ENCODE peak calls at places on chromosomes 4 and X, in five cellular contexts. One of them, this sample, is unnamed.

GRCh38 chrX:21509912-21510311 is 135.7 kb downstream of the CNKSR2 start:
- DNase-seq in H1: no peak
- DNase-seq in H9: no peak
- DNase-seq in mesenchymal stem cell: no peak
- DNase-seq in neuronal stem cell: no peak
- DNase-seq in this sample: no peak

GRCh38 chrX:67353651-67354370 is 190.0 kb upstream of the AR start:
- DNase-seq in H1: no peak
- DNase-seq in H9: no peak
- DNase-seq in mesenchymal stem cell: no peak
- DNase-seq in neuronal stem cell: no peak
- DNase-seq in this sample: peak; percentile 38

GRCh38 chr4:87525636-87526035 is 3.5 kb downstream of the SPARCL1 start:
- DNase-seq in H1: no peak
- DNase-seq in H9: no peak
- DNase-seq in mesenchymal stem cell: peak; percentile 30
- DNase-seq in neuronal stem cell: no peak
- DNase-seq in this sample: no peak

GRCh38 chrX:124211312-124211942 is 121.0 kb upstream of the TEX13D start:
- DNase-seq in H1: no peak
- DNase-seq in H9: no peak
- DNase-seq in mesenchymal stem cell: peak; percentile 22
- DNase-seq in neuronal stem cell: no peak
- DNase-seq in this sample: no peak

GRCh38 chr4:24394041-24394440 is 190.3 kb downstream of the DHX15 start:
- DNase-seq in H1: no peak
- DNase-seq in H9: no peak
- DNase-seq in mesenchymal stem cell: peak; percentile 36
- DNase-seq in neuronal stem cell: no peak
- DNase-seq in this sample: peak; percentile 23

GRCh38 chr4:2009651-2010233 is 968 bp upstream of the NELFA start:
- DNase-seq in H1: peak; percentile 66
- DNase-seq in H9: peak; percentile 67
- DNase-seq in mesenchymal stem cell: peak; percentile 85
- DNase-seq in neuronal stem cell: no peak
- DNase-seq in this sample: peak; percentile 34

GRCh38 chr4:174156239-174156826 is 127.1 kb downstream of the FBXO8 start:
- DNase-seq in H1: no peak
- DNase-seq in H9: no peak
- DNase-seq in mesenchymal stem cell: peak; percentile 77
- DNase-seq in neuronal stem cell: peak; percentile 23
- DNase-seq in this sample: peak; percentile 74

GRCh38 chr4:78776729-78777555 is 792 bp downstream of the BMP2K start:
- DNase-seq in H1: peak; percentile 70
- DNase-seq in H9: peak; percentile 45
- DNase-seq in mesenchymal stem cell: peak; percentile 71
- DNase-seq in neuronal stem cell: peak; percentile 45
- DNase-seq in this sample: peak; percentile 79

GRCh38 chr4:153546273-153546672 is 80.1 kb downstream of the TMEM131L start:
- DNase-seq in H1: no peak
- DNase-seq in H9: no peak
- DNase-seq in mesenchymal stem cell: no peak
- DNase-seq in neuronal stem cell: no peak
- DNase-seq in this sample: no peak

GRCh38 chr4:20095805-20096541 is 155.7 kb upstream of the SLIT2 start:
- DNase-seq in H1: no peak
- DNase-seq in H9: no peak
- DNase-seq in mesenchymal stem cell: no peak
- DNase-seq in neuronal stem cell: no peak
- DNase-seq in this sample: no peak

GRCh38 chrX:79601336-79602131 is 234.4 kb upstream of the ITM2A start:
- DNase-seq in H1: no peak
- DNase-seq in H9: no peak
- DNase-seq in mesenchymal stem cell: no peak
- DNase-seq in neuronal stem cell: no peak
- DNase-seq in this sample: no peak

GRCh38 chr4:69951602-69952001 is 13.9 kb downstream of the CSN2 start:
- DNase-seq in H1: no peak
- DNase-seq in H9: no peak
- DNase-seq in mesenchymal stem cell: no peak
- DNase-seq in neuronal stem cell: no peak
- DNase-seq in this sample: no peak

GRCh38 chrX:154353172-154353843 is 21.1 kb downstream of the FLNA start:
- DNase-seq in H1: no peak
- DNase-seq in H9: no peak
- DNase-seq in mesenchymal stem cell: no peak
- DNase-seq in neuronal stem cell: no peak
- DNase-seq in this sample: no peak

GRCh38 chr4:52983563-52984303 is 121.6 kb downstream of the RASL11B start:
- DNase-seq in H1: no peak
- DNase-seq in H9: no peak
- DNase-seq in mesenchymal stem cell: peak; percentile 71
- DNase-seq in neuronal stem cell: peak; percentile 57
- DNase-seq in this sample: peak; percentile 48

GRCh38 chrX:24658421-24658820 is 11.3 kb upstream of the PCYT1B start:
- DNase-seq in H1: no peak
- DNase-seq in H9: no peak
- DNase-seq in mesenchymal stem cell: no peak
- DNase-seq in neuronal stem cell: no peak
- DNase-seq in this sample: peak; percentile 34

GRCh38 chr4:40515398-40516293 is 114.0 kb downstream of the RBM47 start:
- DNase-seq in H1: no peak
- DNase-seq in H9: peak; percentile 40
- DNase-seq in mesenchymal stem cell: peak; percentile 16
- DNase-seq in neuronal stem cell: no peak
- DNase-seq in this sample: peak; percentile 52

GRCh38 chr4:89031272-89031671 is 25.7 kb downstream of the FAM13A start:
- DNase-seq in H1: no peak
- DNase-seq in H9: no peak
- DNase-seq in mesenchymal stem cell: no peak
- DNase-seq in neuronal stem cell: no peak
- DNase-seq in this sample: no peak
- H3K4me2 ChIP-seq in H1: no peak overlapping the region
- H3K4me2 ChIP-seq in H9: no peak overlapping the region
- H3K4me2 ChIP-seq in mesenchymal stem cell: no peak overlapping the region
- H3K4me2 ChIP-seq in neuronal stem cell: no peak overlapping the region
- H3K4me2 ChIP-seq in this sample: no peak overlapping the region

GRCh38 chr4:7466215-7466614 is 31.5 kb upstream of the PSAPL1 start:
- DNase-seq in H1: no peak
- DNase-seq in H9: no peak
- DNase-seq in mesenchymal stem cell: no peak
- DNase-seq in neuronal stem cell: no peak
- DNase-seq in this sample: no peak
- H2BK12ac ChIP-seq in H1: no peak overlapping the region
- H2BK12ac ChIP-seq in H9: no peak overlapping the region
- H2BK12ac ChIP-seq in mesenchymal stem cell: no peak overlapping the region
- H2BK12ac ChIP-seq in neuronal stem cell: no peak overlapping the region
- H2BK12ac ChIP-seq in this sample: no peak overlapping the region

GRCh38 chr4:186746581-186746980 is 22.9 kb upstream of the FAT1 start:
- DNase-seq in H1: no peak
- DNase-seq in H9: no peak
- DNase-seq in mesenchymal stem cell: peak; percentile 61
- DNase-seq in neuronal stem cell: no peak
- DNase-seq in this sample: peak; percentile 93

GRCh38 chr4:186739802-186740434 is 16.3 kb upstream of the FAT1 start:
- DNase-seq in H1: no peak
- DNase-seq in H9: no peak
- DNase-seq in mesenchymal stem cell: no peak
- DNase-seq in neuronal stem cell: no peak
- DNase-seq in this sample: no peak

GRCh38 chr4:186739317-186739716 is 15.7 kb upstream of the FAT1 start:
- DNase-seq in H1: no peak
- DNase-seq in H9: no peak
- DNase-seq in mesenchymal stem cell: no peak
- DNase-seq in neuronal stem cell: no peak
- DNase-seq in this sample: no peak

GRCh38 chr4:186740822-186741221 is 17.2 kb upstream of the FAT1 start:
- DNase-seq in H1: no peak
- DNase-seq in H9: no peak
- DNase-seq in mesenchymal stem cell: no peak
- DNase-seq in neuronal stem cell: no peak
- DNase-seq in this sample: no peak

DNA sequence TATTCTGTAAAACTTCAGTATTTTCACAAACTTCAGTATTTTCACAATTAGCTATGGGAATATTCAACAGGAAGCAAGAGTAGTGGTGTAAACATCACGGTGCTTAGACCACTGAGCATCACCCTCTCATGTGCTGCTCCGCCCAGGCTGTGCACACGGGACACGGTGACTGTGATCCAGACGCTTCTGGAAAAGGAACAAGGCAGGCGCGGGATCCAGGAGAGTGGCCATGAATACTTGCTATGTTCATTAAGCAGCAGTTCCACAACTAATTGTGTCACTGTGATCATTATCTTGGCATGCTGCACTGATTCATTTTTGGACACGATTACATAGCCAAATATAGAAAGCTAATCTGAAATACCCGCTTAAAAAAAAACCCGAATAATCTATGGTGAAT is 19.6 kb upstream of the FAT1 start:
- DNase-seq in H1: no peak
- DNase-seq in H9: no peak
- DNase-seq in mesenchymal stem cell: no peak
- DNase-seq in neuronal stem cell: no peak
- DNase-seq in this sample: peak; percentile 63
- H2AK5ac ChIP-seq in H1: no peak overlapping the region
- H2AK5ac ChIP-seq in H9: no peak overlapping the region
- H2AK5ac ChIP-seq in mesenchymal stem cell: no peak overlapping the region
- H2AK5ac ChIP-seq in neuronal stem cell: no peak overlapping the region
- H2AK5ac ChIP-seq in this sample: no peak overlapping the region

GRCh38 chrX:18995216-18995615 is 11.3 kb upstream of the PHKA2 start:
- DNase-seq in H1: no peak
- DNase-seq in H9: no peak
- DNase-seq in mesenchymal stem cell: peak; percentile 50
- DNase-seq in neuronal stem cell: no peak
- DNase-seq in this sample: peak; percentile 86

GRCh38 chrX:18992829-18993228 is 8.9 kb upstream of the PHKA2 start:
- DNase-seq in H1: no peak
- DNase-seq in H9: no peak
- DNase-seq in mesenchymal stem cell: no peak
- DNase-seq in neuronal stem cell: no peak
- DNase-seq in this sample: no peak

GRCh38 chrX:18997916-18998315 is 14.0 kb upstream of the PHKA2 start:
- DNase-seq in H1: no peak
- DNase-seq in H9: peak; percentile 48
- DNase-seq in mesenchymal stem cell: peak; percentile 13
- DNase-seq in neuronal stem cell: no peak
- DNase-seq in this sample: no peak

GRCh38 chrX:18996536-18996935 is 12.6 kb upstream of the PHKA2 start:
- DNase-seq in H1: no peak
- DNase-seq in H9: no peak
- DNase-seq in mesenchymal stem cell: no peak
- DNase-seq in neuronal stem cell: no peak
- DNase-seq in this sample: no peak

GRCh38 chrX:18994713-18995112 is 10.8 kb upstream of the PHKA2 start:
- DNase-seq in H1: no peak
- DNase-seq in H9: no peak
- DNase-seq in mesenchymal stem cell: peak; percentile 77
- DNase-seq in neuronal stem cell: no peak
- DNase-seq in this sample: peak; percentile 9
- H3K4me2 ChIP-seq in H1: no peak overlapping the region
- H3K4me2 ChIP-seq in H9: no peak overlapping the region
- H3K4me2 ChIP-seq in mesenchymal stem cell: no peak overlapping the region
- H3K4me2 ChIP-seq in neuronal stem cell: no peak overlapping the region
- H3K4me2 ChIP-seq in this sample: peak overlapping the region; percentile 36

GRCh38 chr4:184384056-184384809 is 90.1 kb downstream of the IRF2 start:
- DNase-seq in H1: no peak
- DNase-seq in H9: peak; percentile 29
- DNase-seq in mesenchymal stem cell: peak; percentile 94
- DNase-seq in neuronal stem cell: no peak
- DNase-seq in this sample: no peak

GRCh38 chr4:184382189-184382846 is 92.0 kb downstream of the IRF2 start:
- DNase-seq in H1: no peak
- DNase-seq in H9: no peak
- DNase-seq in mesenchymal stem cell: peak; percentile 16
- DNase-seq in neuronal stem cell: no peak
- DNase-seq in this sample: no peak

GRCh38 chr4:184383497-184384055 is 90.8 kb downstream of the IRF2 start:
- DNase-seq in H1: no peak
- DNase-seq in H9: no peak
- DNase-seq in mesenchymal stem cell: peak; percentile 96
- DNase-seq in neuronal stem cell: no peak
- DNase-seq in this sample: peak; percentile 55

GRCh38 chr4:184376923-184377322 is 97.4 kb downstream of the IRF2 start:
- DNase-seq in H1: no peak
- DNase-seq in H9: no peak
- DNase-seq in mesenchymal stem cell: no peak
- DNase-seq in neuronal stem cell: no peak
- DNase-seq in this sample: no peak

GRCh38 chr4:184380707-184381106 is 93.6 kb downstream of the IRF2 start:
- DNase-seq in H1: no peak
- DNase-seq in H9: no peak
- DNase-seq in mesenchymal stem cell: no peak
- DNase-seq in neuronal stem cell: no peak
- DNase-seq in this sample: no peak
- H2BK12ac ChIP-seq in H1: no peak overlapping the region
- H2BK12ac ChIP-seq in H9: no peak overlapping the region
- H2BK12ac ChIP-seq in mesenchymal stem cell: no peak overlapping the region
- H2BK12ac ChIP-seq in neuronal stem cell: no peak overlapping the region
- H2BK12ac ChIP-seq in this sample: no peak overlapping the region

GRCh38 chr4:119748853-119749252 is 120.2 kb upstream of the PDE5A start:
- DNase-seq in H1: no peak
- DNase-seq in H9: no peak
- DNase-seq in mesenchymal stem cell: no peak
- DNase-seq in neuronal stem cell: no peak
- DNase-seq in this sample: no peak
- H2AK5ac ChIP-seq in H1: no peak overlapping the region
- H2AK5ac ChIP-seq in H9: no peak overlapping the region
- H2AK5ac ChIP-seq in mesenchymal stem cell: no peak overlapping the region
- H2AK5ac ChIP-seq in neuronal stem cell: no peak overlapping the region
- H2AK5ac ChIP-seq in this sample: no peak overlapping the region

GRCh38 chr4:38111717-38112116 is 151.5 kb downstream of the PTTG2 start:
- DNase-seq in H1: no peak
- DNase-seq in H9: no peak
- DNase-seq in mesenchymal stem cell: no peak
- DNase-seq in neuronal stem cell: no peak
- DNase-seq in this sample: no peak

GRCh38 chr4:38115601-38116000 is 155.4 kb downstream of the PTTG2 start:
- DNase-seq in H1: no peak
- DNase-seq in H9: no peak
- DNase-seq in mesenchymal stem cell: no peak
- DNase-seq in neuronal stem cell: no peak
- DNase-seq in this sample: no peak

GRCh38 chr4:38114435-38114834 is 154.2 kb downstream of the PTTG2 start:
- DNase-seq in H1: no peak
- DNase-seq in H9: peak; percentile 57
- DNase-seq in mesenchymal stem cell: peak; percentile 49
- DNase-seq in neuronal stem cell: peak; percentile 35
- DNase-seq in this sample: no peak

GRCh38 chr4:38113136-38113535 is 152.9 kb downstream of the PTTG2 start:
- DNase-seq in H1: no peak
- DNase-seq in H9: no peak
- DNase-seq in mesenchymal stem cell: no peak
- DNase-seq in neuronal stem cell: no peak
- DNase-seq in this sample: no peak

DNA sequence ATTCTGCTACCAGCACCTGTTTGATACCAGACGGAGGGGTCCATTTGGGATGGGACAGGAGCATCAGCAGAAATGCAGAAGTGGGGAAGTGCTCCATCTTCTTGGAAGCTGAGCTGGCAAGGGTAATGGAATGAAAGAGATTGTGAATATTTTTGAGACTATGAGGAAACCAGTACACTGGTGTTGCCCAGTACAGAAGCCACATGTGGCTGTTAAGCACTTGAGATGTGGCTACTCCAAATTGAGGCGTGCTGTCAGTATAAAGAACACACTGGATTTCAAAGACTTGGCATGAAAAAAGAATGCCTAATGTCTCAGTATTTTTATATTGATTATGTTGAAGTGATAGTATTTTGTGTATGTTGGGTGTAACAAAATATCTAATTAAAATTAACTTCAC is 153.4 kb downstream of the PTTG2 start:
- DNase-seq in H1: no peak
- DNase-seq in H9: no peak
- DNase-seq in mesenchymal stem cell: no peak
- DNase-seq in neuronal stem cell: no peak
- DNase-seq in this sample: no peak
- H3K4me2 ChIP-seq in H1: no peak overlapping the region
- H3K4me2 ChIP-seq in H9: no peak overlapping the region
- H3K4me2 ChIP-seq in mesenchymal stem cell: no peak overlapping the region
- H3K4me2 ChIP-seq in neuronal stem cell: no peak overlapping the region
- H3K4me2 ChIP-seq in this sample: no peak overlapping the region